ENCODE peak calls at places on chromosomes 2 and 18, in eight cellular contexts. One of them, this sample, is unnamed.

GRCh38 chr2:230991598-230991997 is 4.3 kb upstream of the SPATA3 start:
- DNase-seq in PC-3: no peak
- DNase-seq in A549: no peak
- DNase-seq in prostate gland: no peak
- DNase-seq in fibroblast of lung: no peak
- DNase-seq in progenitor cell of endocrine pancreas: no peak
- DNase-seq in CD4-positive, alpha-beta T cell: no peak
- DNase-seq in activated B cell treated with CpG ODN at 0.5 μM for 24 hours: no peak
- DNase-seq in this sample: no peak

GRCh38 chr18:8368490-8369217 is 240.6 kb upstream of the RAB12 start:
- DNase-seq in PC-3: no peak
- DNase-seq in A549: no peak
- DNase-seq in prostate gland: no peak
- DNase-seq in fibroblast of lung: peak
- DNase-seq in progenitor cell of endocrine pancreas: no peak
- DNase-seq in CD4-positive, alpha-beta T cell: no peak
- DNase-seq in activated B cell treated with CpG ODN at 0.5 μM for 24 hours: no peak
- DNase-seq in this sample: no peak

GRCh38 chr2:97870396-97870843 is 125.3 kb downstream of the TMEM131 start:
- DNase-seq in PC-3: peak
- DNase-seq in A549: no peak
- DNase-seq in prostate gland: no peak
- DNase-seq in fibroblast of lung: peak
- DNase-seq in progenitor cell of endocrine pancreas: no peak
- DNase-seq in CD4-positive, alpha-beta T cell: no peak
- DNase-seq in activated B cell treated with CpG ODN at 0.5 μM for 24 hours: no peak
- DNase-seq in this sample: no peak

GRCh38 chr18:41357708-41358107 is 597.3 kb upstream of the PIK3C3 start:
- DNase-seq in PC-3: no peak
- DNase-seq in A549: no peak
- DNase-seq in prostate gland: no peak
- DNase-seq in fibroblast of lung: no peak
- DNase-seq in progenitor cell of endocrine pancreas: no peak
- DNase-seq in CD4-positive, alpha-beta T cell: no peak
- DNase-seq in activated B cell treated with CpG ODN at 0.5 μM for 24 hours: no peak
- DNase-seq in this sample: no peak

GRCh38 chr2:29921560-29921915 is at the start of gene ALK:
- DNase-seq in PC-3: peak
- DNase-seq in A549: peak
- DNase-seq in prostate gland: peak
- DNase-seq in fibroblast of lung: peak
- DNase-seq in progenitor cell of endocrine pancreas: peak
- DNase-seq in CD4-positive, alpha-beta T cell: peak
- DNase-seq in activated B cell treated with CpG ODN at 0.5 μM for 24 hours: peak
- DNase-seq in this sample: peak

GRCh38 chr18:37577051-37577611 is 11.5 kb upstream of the CELF4 start:
- DNase-seq in PC-3: no peak
- DNase-seq in A549: no peak
- DNase-seq in prostate gland: no peak
- DNase-seq in fibroblast of lung: no peak
- DNase-seq in progenitor cell of endocrine pancreas: no peak
- DNase-seq in CD4-positive, alpha-beta T cell: no peak
- DNase-seq in activated B cell treated with CpG ODN at 0.5 μM for 24 hours: no peak
- DNase-seq in this sample: no peak

GRCh38 chr2:2851316-2851715 is 520.2 kb upstream of the MYT1L start:
- DNase-seq in PC-3: no peak
- DNase-seq in A549: no peak
- DNase-seq in prostate gland: no peak
- DNase-seq in fibroblast of lung: no peak
- DNase-seq in progenitor cell of endocrine pancreas: no peak
- DNase-seq in CD4-positive, alpha-beta T cell: no peak
- DNase-seq in activated B cell treated with CpG ODN at 0.5 μM for 24 hours: no peak
- DNase-seq in this sample: no peak

GRCh38 chr2:6069354-6069753 is 377.2 kb downstream of the SOX11 start:
- DNase-seq in PC-3: no peak
- DNase-seq in A549: no peak
- DNase-seq in prostate gland: no peak
- DNase-seq in fibroblast of lung: peak
- DNase-seq in progenitor cell of endocrine pancreas: no peak
- DNase-seq in CD4-positive, alpha-beta T cell: no peak
- DNase-seq in activated B cell treated with CpG ODN at 0.5 μM for 24 hours: no peak
- DNase-seq in this sample: no peak

GRCh38 chr2:37020212-37020886 is 54.0 kb upstream of the STRN start:
- DNase-seq in PC-3: no peak
- DNase-seq in A549: no peak
- DNase-seq in prostate gland: no peak
- DNase-seq in fibroblast of lung: peak
- DNase-seq in progenitor cell of endocrine pancreas: no peak
- DNase-seq in CD4-positive, alpha-beta T cell: no peak
- DNase-seq in activated B cell treated with CpG ODN at 0.5 μM for 24 hours: no peak
- DNase-seq in this sample: no peak

GRCh38 chr18:74412106-74412880 is 44.8 kb downstream of the DIPK1C start:
- DNase-seq in PC-3: no peak
- DNase-seq in A549: no peak
- DNase-seq in prostate gland: no peak
- DNase-seq in fibroblast of lung: no peak
- DNase-seq in progenitor cell of endocrine pancreas: no peak
- DNase-seq in CD4-positive, alpha-beta T cell: no peak
- DNase-seq in activated B cell treated with CpG ODN at 0.5 μM for 24 hours: no peak
- DNase-seq in this sample: no peak

GRCh38 chr2:77008925-77009706 is 513.1 kb downstream of the LRRTM4 start:
- DNase-seq in PC-3: peak
- DNase-seq in A549: no peak
- DNase-seq in prostate gland: no peak
- DNase-seq in fibroblast of lung: peak
- DNase-seq in progenitor cell of endocrine pancreas: no peak
- DNase-seq in CD4-positive, alpha-beta T cell: no peak
- DNase-seq in activated B cell treated with CpG ODN at 0.5 μM for 24 hours: no peak
- DNase-seq in this sample: no peak

GRCh38 chr2:159614534-159615186 is 1.7 kb downstream of the BAZ2B start:
- DNase-seq in PC-3: peak
- DNase-seq in A549: no peak
- DNase-seq in prostate gland: no peak
- DNase-seq in fibroblast of lung: no peak
- DNase-seq in progenitor cell of endocrine pancreas: no peak
- DNase-seq in CD4-positive, alpha-beta T cell: no peak
- DNase-seq in activated B cell treated with CpG ODN at 0.5 μM for 24 hours: no peak
- DNase-seq in this sample: no peak

GRCh38 chr2:23375448-23375847 is 9.5 kb upstream of the KLHL29 start:
- DNase-seq in PC-3: peak
- DNase-seq in A549: peak
- DNase-seq in prostate gland: no peak
- DNase-seq in fibroblast of lung: peak
- DNase-seq in progenitor cell of endocrine pancreas: no peak
- DNase-seq in CD4-positive, alpha-beta T cell: no peak
- DNase-seq in activated B cell treated with CpG ODN at 0.5 μM for 24 hours: no peak
- DNase-seq in this sample: no peak

GRCh38 chr2:110720547-110720946 is 11.8 kb upstream of the ACOXL start:
- DNase-seq in PC-3: no peak
- DNase-seq in A549: no peak
- DNase-seq in prostate gland: no peak
- DNase-seq in fibroblast of lung: no peak
- DNase-seq in progenitor cell of endocrine pancreas: no peak
- DNase-seq in CD4-positive, alpha-beta T cell: no peak
- DNase-seq in activated B cell treated with CpG ODN at 0.5 μM for 24 hours: no peak
- DNase-seq in this sample: no peak

GRCh38 chr2:28592481-28592880 is 96.6 kb downstream of the PLB1 start:
- DNase-seq in PC-3: no peak
- DNase-seq in A549: no peak
- DNase-seq in prostate gland: no peak
- DNase-seq in fibroblast of lung: no peak
- DNase-seq in progenitor cell of endocrine pancreas: no peak
- DNase-seq in CD4-positive, alpha-beta T cell: no peak
- DNase-seq in activated B cell treated with CpG ODN at 0.5 μM for 24 hours: no peak
- DNase-seq in this sample: no peak

GRCh38 chr18:57819671-57820460 is 16.8 kb upstream of the ATP8B1 start:
- DNase-seq in PC-3: peak
- DNase-seq in A549: peak
- DNase-seq in prostate gland: peak
- DNase-seq in fibroblast of lung: peak
- DNase-seq in progenitor cell of endocrine pancreas: no peak
- DNase-seq in CD4-positive, alpha-beta T cell: no peak
- DNase-seq in activated B cell treated with CpG ODN at 0.5 μM for 24 hours: no peak
- DNase-seq in this sample: no peak

GRCh38 chr18:63025251-63025710 is 294.3 kb downstream of the BCL2 start:
- DNase-seq in PC-3: peak
- DNase-seq in A549: no peak
- DNase-seq in prostate gland: peak
- DNase-seq in fibroblast of lung: no peak
- DNase-seq in progenitor cell of endocrine pancreas: no peak
- DNase-seq in CD4-positive, alpha-beta T cell: no peak
- DNase-seq in activated B cell treated with CpG ODN at 0.5 μM for 24 hours: no peak
- DNase-seq in this sample: no peak
- TF ChIP-seq CTCF in PC-3: peak
- TF ChIP-seq CTCF in A549: no peak
- TF ChIP-seq CTCF in prostate gland: peak
- TF ChIP-seq CTCF in fibroblast of lung: peak
- TF ChIP-seq CTCF in progenitor cell of endocrine pancreas: peak
- TF ChIP-seq CTCF in CD4-positive, alpha-beta T cell: no peak
- TF ChIP-seq CTCF in activated B cell treated with CpG ODN at 0.5 μM for 24 hours: no peak
- TF ChIP-seq CTCF in this sample: no peak

GRCh38 chr2:88932677-88933076 is 241.2 kb downstream of the RPIA start:
- DNase-seq in PC-3: no peak
- DNase-seq in A549: no peak
- DNase-seq in prostate gland: no peak
- DNase-seq in fibroblast of lung: no peak
- DNase-seq in progenitor cell of endocrine pancreas: no peak
- DNase-seq in CD4-positive, alpha-beta T cell: no peak
- DNase-seq in activated B cell treated with CpG ODN at 0.5 μM for 24 hours: no peak
- DNase-seq in this sample: no peak

GRCh38 chr2:88933077-88933476 is 241.6 kb downstream of the RPIA start:
- DNase-seq in PC-3: no peak
- DNase-seq in A549: no peak
- DNase-seq in prostate gland: no peak
- DNase-seq in fibroblast of lung: no peak
- DNase-seq in progenitor cell of endocrine pancreas: no peak
- DNase-seq in CD4-positive, alpha-beta T cell: no peak
- DNase-seq in activated B cell treated with CpG ODN at 0.5 μM for 24 hours: no peak
- DNase-seq in this sample: no peak

DNA sequence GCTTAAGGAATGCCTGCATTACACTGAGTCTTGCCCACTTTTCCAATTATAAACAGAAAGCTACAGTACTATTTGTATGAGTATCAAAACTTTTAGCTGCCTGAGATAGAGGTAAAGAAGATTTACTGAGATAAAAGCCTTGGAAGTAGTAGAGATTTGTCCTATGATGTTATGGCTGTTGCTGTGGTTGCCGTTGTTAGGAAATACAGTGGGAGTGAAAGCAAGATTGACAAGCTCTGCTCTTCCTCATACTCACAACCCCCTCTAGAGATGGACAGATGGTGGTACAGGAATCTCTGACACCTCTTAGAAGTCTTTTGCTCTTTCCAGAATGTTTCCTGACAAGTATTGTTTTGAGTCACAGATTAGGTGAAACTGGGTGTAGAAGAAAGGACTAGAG is 242.5 kb downstream of the RPIA start:
- DNase-seq in PC-3: peak
- DNase-seq in A549: no peak
- DNase-seq in prostate gland: no peak
- DNase-seq in fibroblast of lung: no peak
- DNase-seq in progenitor cell of endocrine pancreas: no peak
- DNase-seq in CD4-positive, alpha-beta T cell: no peak
- DNase-seq in activated B cell treated with CpG ODN at 0.5 μM for 24 hours: no peak
- DNase-seq in this sample: no peak
- TF ChIP-seq CTCF in PC-3: peak
- TF ChIP-seq CTCF in A549: peak
- TF ChIP-seq CTCF in prostate gland: no peak
- TF ChIP-seq CTCF in fibroblast of lung: no peak
- TF ChIP-seq CTCF in progenitor cell of endocrine pancreas: no peak
- TF ChIP-seq CTCF in CD4-positive, alpha-beta T cell: peak
- TF ChIP-seq CTCF in activated B cell treated with CpG ODN at 0.5 μM for 24 hours: no peak
- TF ChIP-seq CTCF in this sample: peak

GRCh38 chr18:21928925-21929324 is 188.3 kb downstream of the MIB1 start:
- DNase-seq in PC-3: no peak
- DNase-seq in A549: no peak
- DNase-seq in prostate gland: no peak
- DNase-seq in fibroblast of lung: no peak
- DNase-seq in progenitor cell of endocrine pancreas: no peak
- DNase-seq in CD4-positive, alpha-beta T cell: no peak
- DNase-seq in activated B cell treated with CpG ODN at 0.5 μM for 24 hours: no peak
- DNase-seq in this sample: no peak

GRCh38 chr18:21934766-21935015 is 194.1 kb downstream of the MIB1 start:
- DNase-seq in PC-3: no peak
- DNase-seq in A549: no peak
- DNase-seq in prostate gland: no peak
- DNase-seq in fibroblast of lung: no peak
- DNase-seq in progenitor cell of endocrine pancreas: no peak
- DNase-seq in CD4-positive, alpha-beta T cell: no peak
- DNase-seq in activated B cell treated with CpG ODN at 0.5 μM for 24 hours: no peak
- DNase-seq in this sample: no peak

GRCh38 chr18:21930177-21930576 is 189.6 kb downstream of the MIB1 start:
- DNase-seq in PC-3: no peak
- DNase-seq in A549: no peak
- DNase-seq in prostate gland: no peak
- DNase-seq in fibroblast of lung: no peak
- DNase-seq in progenitor cell of endocrine pancreas: no peak
- DNase-seq in CD4-positive, alpha-beta T cell: no peak
- DNase-seq in activated B cell treated with CpG ODN at 0.5 μM for 24 hours: no peak
- DNase-seq in this sample: no peak

GRCh38 chr18:21933931-21934765 is 193.6 kb downstream of the MIB1 start:
- DNase-seq in PC-3: no peak
- DNase-seq in A549: no peak
- DNase-seq in prostate gland: no peak
- DNase-seq in fibroblast of lung: no peak
- DNase-seq in progenitor cell of endocrine pancreas: no peak
- DNase-seq in CD4-positive, alpha-beta T cell: no peak
- DNase-seq in activated B cell treated with CpG ODN at 0.5 μM for 24 hours: no peak
- DNase-seq in this sample: no peak
- TF ChIP-seq CTCF in PC-3: no peak
- TF ChIP-seq CTCF in A549: no peak
- TF ChIP-seq CTCF in prostate gland: no peak
- TF ChIP-seq CTCF in fibroblast of lung: no peak
- TF ChIP-seq CTCF in progenitor cell of endocrine pancreas: no peak
- TF ChIP-seq CTCF in CD4-positive, alpha-beta T cell: no peak
- TF ChIP-seq CTCF in activated B cell treated with CpG ODN at 0.5 μM for 24 hours: no peak
- TF ChIP-seq CTCF in this sample: no peak

GRCh38 chr2:170739048-170739447 is 23.9 kb downstream of the SP5 start:
- DNase-seq in PC-3: peak
- DNase-seq in A549: peak
- DNase-seq in prostate gland: no peak
- DNase-seq in fibroblast of lung: peak
- DNase-seq in progenitor cell of endocrine pancreas: no peak
- DNase-seq in CD4-positive, alpha-beta T cell: no peak
- DNase-seq in activated B cell treated with CpG ODN at 0.5 μM for 24 hours: no peak
- DNase-seq in this sample: no peak

GRCh38 chr2:170739507-170740046 is 24.4 kb downstream of the SP5 start:
- DNase-seq in PC-3: peak
- DNase-seq in A549: no peak
- DNase-seq in prostate gland: no peak
- DNase-seq in fibroblast of lung: no peak
- DNase-seq in progenitor cell of endocrine pancreas: no peak
- DNase-seq in CD4-positive, alpha-beta T cell: no peak
- DNase-seq in activated B cell treated with CpG ODN at 0.5 μM for 24 hours: no peak
- DNase-seq in this sample: no peak

GRCh38 chr2:170736628-170737027 is 21.5 kb downstream of the SP5 start:
- DNase-seq in PC-3: no peak
- DNase-seq in A549: no peak
- DNase-seq in prostate gland: no peak
- DNase-seq in fibroblast of lung: no peak
- DNase-seq in progenitor cell of endocrine pancreas: no peak
- DNase-seq in CD4-positive, alpha-beta T cell: no peak
- DNase-seq in activated B cell treated with CpG ODN at 0.5 μM for 24 hours: no peak
- DNase-seq in this sample: no peak

GRCh38 chr2:170737821-170738220 is 22.7 kb downstream of the SP5 start:
- DNase-seq in PC-3: peak
- DNase-seq in A549: no peak
- DNase-seq in prostate gland: no peak
- DNase-seq in fibroblast of lung: peak
- DNase-seq in progenitor cell of endocrine pancreas: no peak
- DNase-seq in CD4-positive, alpha-beta T cell: no peak
- DNase-seq in activated B cell treated with CpG ODN at 0.5 μM for 24 hours: no peak
- DNase-seq in this sample: no peak

GRCh38 chr2:170737406-170737805 is 22.3 kb downstream of the SP5 start:
- DNase-seq in PC-3: no peak
- DNase-seq in A549: no peak
- DNase-seq in prostate gland: no peak
- DNase-seq in fibroblast of lung: no peak
- DNase-seq in progenitor cell of endocrine pancreas: no peak
- DNase-seq in CD4-positive, alpha-beta T cell: no peak
- DNase-seq in activated B cell treated with CpG ODN at 0.5 μM for 24 hours: no peak
- DNase-seq in this sample: no peak
- TF ChIP-seq CTCF in PC-3: no peak
- TF ChIP-seq CTCF in A549: no peak
- TF ChIP-seq CTCF in prostate gland: no peak
- TF ChIP-seq CTCF in fibroblast of lung: no peak
- TF ChIP-seq CTCF in progenitor cell of endocrine pancreas: no peak
- TF ChIP-seq CTCF in CD4-positive, alpha-beta T cell: no peak
- TF ChIP-seq CTCF in activated B cell treated with CpG ODN at 0.5 μM for 24 hours: no peak
- TF ChIP-seq CTCF in this sample: no peak